ENCODE peak calls at places on chromosomes 11 and 22, in five cellular contexts. O, E, L, U and R are unnamed samples.

GRCh38 chr11:76734456-76735217 is 48.5 kb upstream of the TSKU start:
- DNase-seq in O (no peak), L (no peak), E (no peak), U (no peak), R (no peak)

GRCh38 chr11:15104166-15104565 is 10.6 kb upstream of the INSC start:
- DNase-seq in O (no peak), L (no peak), E (no peak), U (no peak), R (no peak)

GRCh38 chr11:107704432-107704831 is 7.4 kb downstream of the SLN start:
- DNase-seq in L (no peak), O (no peak), U (no peak), E (no peak), R (no peak)

GRCh38 chr11:134412508-134413333 is 679 bp upstream of the B3GAT1 start:
- DNase-seq in O (no peak), U (no peak), E (no peak), L (no peak), R (peak; percentile 74)

GRCh38 chr22:22593964-22594656 is 35.0 kb upstream of the PRAME start:
- DNase-seq in L (peak; percentile 70), U (peak; percentile 57), O (peak; percentile 45), E (no peak), R (peak; percentile 78)

GRCh38 chr22:30277547-30278344 is 11.1 kb upstream of the OSM start:
- DNase-seq in O (no peak), U (no peak), E (peak; percentile 31), L (peak; percentile 73), R (no peak)

GRCh38 chr11:34644669-34645406 is 23.9 kb downstream of the EHF start:
- DNase-seq in O (no peak), L (peak; percentile 93), E (peak; percentile 49), U (no peak), R (no peak)

GRCh38 chr11:69828971-69829344 is 9.7 kb upstream of the FGF3 start:
- DNase-seq in E (no peak), O (no peak), L (no peak), U (no peak), R (no peak)

GRCh38 chr11:45024357-45024756 is 73.7 kb upstream of the TP53I11 start:
- DNase-seq in U (no peak), L (no peak), E (no peak), O (no peak), R (no peak)

GRCh38 chr11:19259487-19260345 is 19.0 kb upstream of the E2F8 start:
- DNase-seq in L (peak; percentile 61), O (peak; percentile 69), U (peak; percentile 69), E (peak; percentile 41), R (peak; percentile 83)

GRCh38 chr11:126575849-126576248 is 220.4 kb downstream of the ST3GAL4 start:
- DNase-seq in O (no peak), U (no peak), L (no peak), E (no peak), R (no peak)

GRCh38 chr22:40673017-40673416 is 6.3 kb upstream of the MCHR1 start:
- DNase-seq in E (no peak), U (no peak), O (no peak), L (no peak), R (no peak)

GRCh38 chr11:34514050-34514449 is 456 bp upstream of the ELF5 start:
- DNase-seq in L (no peak), O (no peak), U (no peak), E (no peak), R (no peak)

GRCh38 chr11:45518853-45519545 is 146.4 kb downstream of the CHST1 start:
- DNase-seq in U (no peak), E (no peak), L (no peak), O (no peak), R (no peak)

GRCh38 chr11:76459299-76459698 is 14.5 kb downstream of the EMSY start:
- DNase-seq in E (peak; percentile 15), O (no peak), L (no peak), U (no peak), R (no peak)

GRCh38 chr11:35629914-35630313 is 11.7 kb downstream of the FJX1 start:
- DNase-seq in U (no peak), E (peak; percentile 89), O (no peak), L (peak; percentile 98), R (no peak)

GRCh38 chr11:120229451-120230424 is 10.2 kb upstream of the POU2F3 start:
- DNase-seq in E (peak; percentile 63), L (peak; percentile 42), U (no peak), O (no peak), R (no peak)

GRCh38 chr22:25923952-25924351 is 182.0 kb downstream of the MYO18B start:
- DNase-seq in E (no peak), L (no peak), U (no peak), O (no peak), R (no peak)

GRCh38 chr11:62137881-62138629 is 14.2 kb downstream of the INCENP start:
- DNase-seq in U (no peak), O (no peak), E (no peak), L (no peak), R (no peak)

GRCh38 chr22:46894851-46895640 is 132.6 kb downstream of the TBC1D22A start:
- DNase-seq in O (no peak), L (no peak), E (no peak), U (no peak), R (no peak)

GRCh38 chr11:8794677-8795103 is 112.1 kb downstream of the RPL27A start:
- DNase-seq in U (no peak), E (no peak), O (peak; percentile 86), L (no peak), R (no peak)
- TF ChIP-seq CTCF in U (peak; percentile 23), E (no peak), O (peak; percentile 69), L (peak; percentile 8), R (peak; percentile 26)

GRCh38 chr11:65056999-65057398 is 1.4 kb downstream of the NAALADL1 start:
- DNase-seq in O (no peak), L (no peak), E (no peak), U (no peak), R (no peak)

GRCh38 chr11:65058012-65058411 is 341 bp downstream of the NAALADL1 start:
- DNase-seq in U (no peak), O (no peak), E (no peak), L (no peak), R (no peak)

GRCh38 chr11:65059523-65059922 is 1.2 kb upstream of the NAALADL1 start:
- DNase-seq in L (no peak), E (no peak), U (no peak), O (no peak), R (no peak)

GRCh38 chr11:65057526-65057925 is 827 bp downstream of the NAALADL1 start:
- DNase-seq in O (no peak), U (no peak), E (no peak), L (no peak), R (no peak)

DNA sequence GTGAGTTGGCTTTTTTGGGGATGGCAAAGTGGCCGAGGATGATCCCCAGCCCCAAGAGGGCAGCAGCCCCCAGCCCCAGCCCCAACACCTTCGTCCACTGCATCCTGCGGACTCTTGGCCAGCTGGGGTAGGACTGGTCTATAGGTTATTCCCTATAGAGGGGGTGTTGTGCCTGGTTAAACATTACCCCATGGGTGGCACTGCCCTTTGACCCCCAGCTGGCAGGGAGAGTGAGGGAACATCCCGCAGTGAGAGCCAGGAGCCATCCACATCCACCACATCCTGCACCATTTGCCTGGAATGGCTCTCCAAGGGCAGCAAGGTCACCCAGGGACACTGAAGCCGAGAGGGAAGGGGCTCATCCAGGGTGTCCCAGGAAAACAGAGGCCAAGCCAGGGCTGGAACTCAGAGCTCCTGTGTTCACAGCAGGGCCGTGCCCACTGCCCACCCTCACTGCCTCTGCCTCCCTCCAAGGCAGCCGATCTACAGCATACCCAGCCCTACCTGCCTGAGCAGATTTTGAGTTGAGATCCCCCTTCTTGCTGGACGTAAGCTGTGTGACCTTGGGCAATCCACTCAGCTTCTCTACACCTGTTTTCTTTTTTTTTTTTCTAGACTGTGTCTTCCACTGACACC is at the start of gene NAALADL1:
- DNase-seq in O (no peak), U (no peak), L (no peak), E (no peak), R (no peak)
- TF ChIP-seq CTCF in O (no peak), U (no peak), L (no peak), E (no peak), R (no peak)

DNA sequence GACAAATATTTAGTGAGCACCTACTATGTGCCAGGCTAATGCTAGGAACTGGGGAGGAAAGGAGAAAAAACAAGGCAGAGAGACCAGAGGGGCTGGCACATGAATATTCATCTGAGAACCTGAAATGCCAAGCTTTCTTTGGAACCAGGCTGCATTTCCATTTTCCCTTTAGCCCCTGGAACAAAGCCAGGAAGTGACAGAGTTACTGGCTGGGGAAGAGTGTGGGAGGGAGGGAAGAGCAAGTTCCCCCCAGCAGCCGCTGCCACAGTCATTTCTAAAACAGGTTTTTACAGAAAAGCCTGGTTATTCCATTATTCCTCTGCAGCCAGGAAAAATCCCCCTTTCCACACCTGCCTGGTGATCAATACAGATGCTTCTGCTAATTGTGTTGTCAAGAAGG is 97.0 kb downstream of the SPON1 start:
- DNase-seq in E (no peak), U (no peak), L (no peak), O (no peak), R (no peak)
- TF ChIP-seq CTCF in E (no peak), U (no peak), L (no peak), O (no peak), R (no peak)

DNA sequence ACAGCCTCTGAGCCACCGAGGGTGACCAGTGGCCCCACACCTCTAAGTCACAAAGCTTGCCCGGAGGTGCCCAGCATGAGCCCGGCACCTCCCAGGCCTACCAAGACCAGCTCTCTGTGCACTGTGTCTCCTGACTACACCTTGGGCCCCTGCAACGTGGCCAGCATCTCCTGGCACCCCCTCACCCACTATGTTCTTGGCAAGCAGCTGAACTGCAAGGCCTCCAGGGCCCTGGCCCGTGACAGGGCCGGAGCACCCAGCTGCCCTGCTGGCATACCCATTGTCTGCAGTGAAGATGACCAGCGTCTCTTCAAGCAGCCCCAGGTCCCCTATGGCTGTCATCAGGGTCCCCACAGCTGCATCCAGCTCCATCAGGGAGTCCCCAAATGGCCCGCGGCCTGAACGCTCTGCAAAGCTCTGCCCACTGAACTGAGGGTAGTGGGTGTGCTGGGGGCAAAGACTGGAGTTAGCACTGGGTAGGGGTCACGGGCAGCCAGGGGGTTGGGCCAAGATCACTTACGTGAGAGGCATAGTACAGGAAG is 1.6 kb downstream of the ARSA start:
- DNase-seq in O (no peak), L (no peak), E (no peak), U (no peak), R (no peak)
- TF ChIP-seq CTCF in O (no peak), L (no peak), E (no peak), U (no peak), R (no peak)